ENCODE peak calls at places on chromosomes 7 and 10, in five cellular contexts. One of them, this sample, is unnamed.

GRCh38 chr10:132142396-132143161 is 44.2 kb upstream of the DPYSL4 start:
- DNase-seq in fibroblast of the aortic adventitia: no peak
- DNase-seq in left lung: peak
- DNase-seq in thoracic aorta: no peak
- DNase-seq in endodermal cell: peak
- DNase-seq in this sample: peak

GRCh38 chr7:132380065-132380464 is 196.2 kb downstream of the PLXNA4 start:
- DNase-seq in fibroblast of the aortic adventitia: peak
- DNase-seq in left lung: no peak
- DNase-seq in thoracic aorta: no peak
- DNase-seq in endodermal cell: peak
- DNase-seq in this sample: no peak

GRCh38 chr7:32616625-32617024 is 121.3 kb downstream of the AVL9 start:
- DNase-seq in fibroblast of the aortic adventitia: peak
- DNase-seq in left lung: no peak
- DNase-seq in thoracic aorta: no peak
- DNase-seq in endodermal cell: no peak
- DNase-seq in this sample: no peak

GRCh38 chr10:20185116-20185515 is 368.9 kb downstream of the PLXDC2 start:
- DNase-seq in fibroblast of the aortic adventitia: no peak
- DNase-seq in left lung: no peak
- DNase-seq in thoracic aorta: no peak
- DNase-seq in endodermal cell: no peak
- DNase-seq in this sample: no peak

GRCh38 chr7:55565693-55566092 is 6.6 kb downstream of the VOPP1 start:
- DNase-seq in fibroblast of the aortic adventitia: no peak
- DNase-seq in left lung: no peak
- DNase-seq in thoracic aorta: no peak
- DNase-seq in endodermal cell: no peak
- DNase-seq in this sample: no peak

GRCh38 chr10:61620511-61620910 is 42.2 kb upstream of the CABCOCO1 start:
- DNase-seq in fibroblast of the aortic adventitia: no peak
- DNase-seq in left lung: no peak
- DNase-seq in thoracic aorta: no peak
- DNase-seq in endodermal cell: no peak
- DNase-seq in this sample: no peak

GRCh38 chr10:114290038-114290437 is 51.0 kb downstream of the VWA2 start:
- DNase-seq in fibroblast of the aortic adventitia: no peak
- DNase-seq in left lung: no peak
- DNase-seq in thoracic aorta: no peak
- DNase-seq in endodermal cell: no peak
- DNase-seq in this sample: peak

GRCh38 chr7:156560075-156560474 is 80.5 kb upstream of the RNF32 start:
- DNase-seq in fibroblast of the aortic adventitia: no peak
- DNase-seq in left lung: no peak
- DNase-seq in thoracic aorta: no peak
- DNase-seq in endodermal cell: peak
- DNase-seq in this sample: no peak

GRCh38 chr7:40597517-40597916 is 462.7 kb downstream of the SUGCT start:
- DNase-seq in fibroblast of the aortic adventitia: no peak
- DNase-seq in left lung: no peak
- DNase-seq in thoracic aorta: no peak
- DNase-seq in endodermal cell: no peak
- DNase-seq in this sample: no peak

GRCh38 chr10:91974960-91975359 is 51.4 kb downstream of the BTAF1 start:
- DNase-seq in fibroblast of the aortic adventitia: peak
- DNase-seq in left lung: no peak
- DNase-seq in thoracic aorta: no peak
- DNase-seq in endodermal cell: no peak
- DNase-seq in this sample: no peak

GRCh38 chr7:19001854-19002253 is 115.6 kb downstream of the TWIST1 start:
- DNase-seq in fibroblast of the aortic adventitia: peak
- DNase-seq in left lung: no peak
- DNase-seq in thoracic aorta: no peak
- DNase-seq in endodermal cell: no peak
- DNase-seq in this sample: no peak

GRCh38 chr10:31071232-31071999 is 39.8 kb upstream of the ZNF438 start:
- DNase-seq in fibroblast of the aortic adventitia: peak
- DNase-seq in left lung: no peak
- DNase-seq in thoracic aorta: no peak
- DNase-seq in endodermal cell: no peak
- DNase-seq in this sample: no peak

GRCh38 chr7:7256731-7257274 is 74.5 kb downstream of the C1GALT1 start:
- DNase-seq in fibroblast of the aortic adventitia: no peak
- DNase-seq in left lung: no peak
- DNase-seq in thoracic aorta: no peak
- DNase-seq in endodermal cell: no peak
- DNase-seq in this sample: no peak

GRCh38 chr10:19629559-19629958 is 186.7 kb upstream of the PLXDC2 start:
- DNase-seq in fibroblast of the aortic adventitia: peak
- DNase-seq in left lung: peak
- DNase-seq in thoracic aorta: peak
- DNase-seq in endodermal cell: peak
- DNase-seq in this sample: peak

GRCh38 chr10:124648738-124649137 is 95.4 kb downstream of the FAM53B start:
- DNase-seq in fibroblast of the aortic adventitia: peak
- DNase-seq in left lung: peak
- DNase-seq in thoracic aorta: no peak
- DNase-seq in endodermal cell: no peak
- DNase-seq in this sample: no peak

GRCh38 chr7:49790209-49790608 is 16.8 kb downstream of the VWC2 start:
- DNase-seq in fibroblast of the aortic adventitia: no peak
- DNase-seq in left lung: no peak
- DNase-seq in thoracic aorta: no peak
- DNase-seq in endodermal cell: no peak
- DNase-seq in this sample: no peak

GRCh38 chr10:18984531-18984930 is 64.1 kb upstream of the MALRD1 start:
- DNase-seq in fibroblast of the aortic adventitia: peak
- DNase-seq in left lung: no peak
- DNase-seq in thoracic aorta: no peak
- DNase-seq in endodermal cell: no peak
- DNase-seq in this sample: no peak

GRCh38 chr7:94324380-94325120 is 70.1 kb upstream of the COL1A2 start:
- DNase-seq in fibroblast of the aortic adventitia: peak
- DNase-seq in left lung: no peak
- DNase-seq in thoracic aorta: no peak
- DNase-seq in endodermal cell: no peak
- DNase-seq in this sample: no peak

GRCh38 chr7:141674702-141675101 is 27.3 kb downstream of the DENND11 start:
- DNase-seq in fibroblast of the aortic adventitia: no peak
- DNase-seq in left lung: no peak
- DNase-seq in thoracic aorta: no peak
- DNase-seq in endodermal cell: peak
- DNase-seq in this sample: no peak

GRCh38 chr7:42183547-42183946 is 53.5 kb downstream of the GLI3 start:
- DNase-seq in fibroblast of the aortic adventitia: no peak
- DNase-seq in left lung: no peak
- DNase-seq in thoracic aorta: no peak
- DNase-seq in endodermal cell: no peak
- DNase-seq in this sample: no peak

GRCh38 chr10:121583857-121584256 is 14.4 kb downstream of the FGFR2 start:
- DNase-seq in fibroblast of the aortic adventitia: no peak
- DNase-seq in left lung: no peak
- DNase-seq in thoracic aorta: no peak
- DNase-seq in endodermal cell: no peak
- DNase-seq in this sample: no peak

GRCh38 chr10:61836233-61836887 is 65.1 kb upstream of the ARID5B start:
- DNase-seq in fibroblast of the aortic adventitia: peak
- DNase-seq in left lung: no peak
- DNase-seq in thoracic aorta: no peak
- DNase-seq in endodermal cell: no peak
- DNase-seq in this sample: no peak

GRCh38 chr7:158114056-158114850 is 473.4 kb downstream of the PTPRN2 start:
- DNase-seq in fibroblast of the aortic adventitia: no peak
- DNase-seq in left lung: peak
- DNase-seq in thoracic aorta: no peak
- DNase-seq in endodermal cell: peak
- DNase-seq in this sample: peak

GRCh38 chr10:33337335-33337854 is 2.9 kb upstream of the NRP1 start:
- DNase-seq in fibroblast of the aortic adventitia: peak
- DNase-seq in left lung: no peak
- DNase-seq in thoracic aorta: no peak
- DNase-seq in endodermal cell: peak
- DNase-seq in this sample: no peak

GRCh38 chr10:97234403-97234802 is 48.6 kb upstream of the SLIT1 start:
- DNase-seq in fibroblast of the aortic adventitia: peak
- DNase-seq in left lung: no peak
- DNase-seq in thoracic aorta: no peak
- DNase-seq in endodermal cell: no peak
- DNase-seq in this sample: no peak

GRCh38 chr10:110530131-110530831 is 32.6 kb downstream of the DUSP5 start:
- DNase-seq in fibroblast of the aortic adventitia: peak
- DNase-seq in left lung: peak
- DNase-seq in thoracic aorta: no peak
- DNase-seq in endodermal cell: peak
- DNase-seq in this sample: peak

GRCh38 chr7:151124205-151124880 is 38.1 kb downstream of the AGAP3 start:
- DNase-seq in fibroblast of the aortic adventitia: no peak
- DNase-seq in left lung: peak
- DNase-seq in thoracic aorta: no peak
- DNase-seq in endodermal cell: no peak
- DNase-seq in this sample: no peak

GRCh38 chr7:151124899-151125399 is 38.7 kb downstream of the AGAP3 start:
- DNase-seq in fibroblast of the aortic adventitia: no peak
- DNase-seq in left lung: peak
- DNase-seq in thoracic aorta: no peak
- DNase-seq in endodermal cell: no peak
- DNase-seq in this sample: no peak

GRCh38 chr7:151125459-151125834 is 39.2 kb downstream of the AGAP3 start:
- DNase-seq in fibroblast of the aortic adventitia: no peak
- DNase-seq in left lung: peak
- DNase-seq in thoracic aorta: no peak
- DNase-seq in endodermal cell: peak
- DNase-seq in this sample: no peak

GRCh38 chr7:151126500-151127137 is 40.3 kb downstream of the AGAP3 start:
- DNase-seq in fibroblast of the aortic adventitia: no peak
- DNase-seq in left lung: peak
- DNase-seq in thoracic aorta: no peak
- DNase-seq in endodermal cell: no peak
- DNase-seq in this sample: no peak

DNA sequence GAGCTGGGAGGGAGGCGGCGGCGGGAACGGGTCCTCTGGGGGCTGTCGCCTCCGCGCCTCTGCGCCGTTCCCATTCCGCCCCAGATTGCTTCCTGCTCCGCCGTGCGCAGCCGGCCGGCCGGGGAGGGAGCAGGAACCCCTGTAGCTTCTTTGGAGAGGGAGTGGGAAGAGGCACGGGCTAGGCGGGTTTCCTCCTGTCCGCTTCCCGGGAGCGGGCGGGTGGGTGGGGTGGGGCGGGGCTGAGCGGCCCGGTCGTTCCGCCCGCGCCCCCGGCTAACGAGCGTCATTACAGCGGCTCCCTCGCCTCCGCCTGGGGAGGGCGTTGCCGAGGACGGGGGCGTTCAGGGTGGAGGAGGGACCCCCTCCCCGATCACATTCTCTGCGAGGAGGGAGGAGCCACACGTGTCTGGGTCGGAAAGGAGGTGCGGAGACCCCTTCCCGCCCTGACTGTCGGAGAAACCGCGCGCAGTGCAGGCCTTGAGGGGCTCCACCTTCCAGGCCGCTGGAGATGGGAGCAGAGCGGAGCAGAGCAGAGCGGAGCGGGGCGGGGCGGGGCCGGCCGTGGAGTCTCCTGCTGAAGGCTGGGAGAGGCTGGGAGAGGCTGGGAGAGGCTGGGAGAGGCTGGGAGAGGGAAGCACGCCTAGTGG is 39.7 kb downstream of the AGAP3 start:
- DNase-seq in fibroblast of the aortic adventitia: no peak
- DNase-seq in left lung: peak
- DNase-seq in thoracic aorta: no peak
- DNase-seq in endodermal cell: peak
- DNase-seq in this sample: no peak
- H3K4me3 ChIP-seq in fibroblast of the aortic adventitia: no peak
- H3K4me3 ChIP-seq in left lung: peak
- H3K4me3 ChIP-seq in thoracic aorta: peak
- H3K4me3 ChIP-seq in endodermal cell: peak
- H3K4me3 ChIP-seq in this sample: peak

DNA sequence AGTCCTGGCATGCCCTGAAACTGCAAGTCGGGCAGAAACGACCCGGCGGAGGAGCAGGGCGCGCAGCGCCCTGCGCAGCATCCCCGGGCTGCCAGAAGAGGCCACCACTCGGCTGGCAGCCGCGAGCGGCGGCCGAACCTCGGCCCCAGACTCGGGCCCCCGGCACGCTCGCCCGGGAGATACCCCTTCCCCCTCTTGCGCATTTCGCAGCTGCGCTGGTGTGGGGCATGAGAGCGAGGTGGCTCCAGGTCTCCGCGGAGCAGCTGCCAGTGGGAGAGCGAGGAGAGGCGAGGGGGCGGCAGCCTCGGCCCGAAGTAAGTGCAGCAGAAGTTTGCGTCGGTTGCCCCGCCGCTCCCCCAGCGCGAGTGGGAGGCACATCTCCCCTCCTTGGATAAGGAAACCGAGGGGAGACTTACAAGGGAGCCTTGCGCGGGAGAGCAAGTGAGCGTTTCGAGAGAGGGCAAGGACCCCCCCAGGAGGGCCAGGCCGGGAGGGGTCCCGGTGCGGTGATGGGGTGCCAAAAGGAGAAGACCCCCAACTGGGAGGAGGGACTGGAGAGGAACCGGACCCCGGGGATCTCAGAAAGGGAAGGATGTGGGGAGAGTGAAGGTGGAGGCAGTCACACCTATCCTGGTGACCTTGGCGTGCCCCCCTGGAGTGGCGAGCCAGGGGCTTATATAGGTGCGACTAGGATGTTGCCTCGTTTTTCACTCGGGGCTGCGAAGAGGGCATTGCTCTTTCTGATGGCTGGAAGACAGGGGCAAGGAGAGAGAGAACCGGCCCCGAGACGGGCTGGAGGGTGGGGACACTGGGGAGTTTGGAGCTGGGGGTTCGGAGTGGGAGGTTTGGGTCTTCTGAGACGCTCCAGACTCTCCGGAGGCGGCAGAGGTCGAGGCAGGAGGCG is 256.3 kb downstream of the OTUD1 start:
- DNase-seq in fibroblast of the aortic adventitia: no peak
- DNase-seq in left lung: peak
- DNase-seq in thoracic aorta: no peak
- DNase-seq in endodermal cell: peak
- DNase-seq in this sample: no peak
- H3K4me3 ChIP-seq in fibroblast of the aortic adventitia: no peak
- H3K4me3 ChIP-seq in left lung: peak
- H3K4me3 ChIP-seq in thoracic aorta: peak
- H3K4me3 ChIP-seq in endodermal cell: peak
- H3K4me3 ChIP-seq in this sample: no peak

GRCh38 chr7:26659121-26659520 is 205.3 kb downstream of the SKAP2 start:
- DNase-seq in fibroblast of the aortic adventitia: no peak
- DNase-seq in left lung: no peak
- DNase-seq in thoracic aorta: no peak
- DNase-seq in endodermal cell: no peak
- DNase-seq in this sample: no peak
- H3K4me3 ChIP-seq in fibroblast of the aortic adventitia: no peak
- H3K4me3 ChIP-seq in left lung: no peak
- H3K4me3 ChIP-seq in thoracic aorta: no peak
- H3K4me3 ChIP-seq in endodermal cell: no peak
- H3K4me3 ChIP-seq in this sample: no peak

DNA sequence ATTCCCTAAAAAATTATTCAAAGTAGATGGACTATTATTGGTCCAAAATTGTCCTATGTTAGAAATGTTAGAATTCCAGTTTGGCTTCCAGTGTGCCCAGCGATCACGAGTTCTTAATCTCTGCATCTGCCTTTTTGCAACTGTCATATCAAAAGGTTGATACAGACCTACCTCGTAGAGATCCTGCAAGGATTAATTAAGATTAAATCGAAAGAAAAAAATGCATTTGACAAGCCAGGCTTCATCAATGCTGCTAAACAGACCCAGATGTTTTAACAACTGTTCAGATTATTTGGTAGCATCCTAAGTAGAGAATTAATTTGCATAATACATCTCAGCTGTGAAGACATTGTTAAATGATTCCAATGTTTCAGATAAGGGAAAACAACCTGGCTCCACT is 336.5 kb downstream of the CRPPA start:
- DNase-seq in fibroblast of the aortic adventitia: no peak
- DNase-seq in left lung: no peak
- DNase-seq in thoracic aorta: no peak
- DNase-seq in endodermal cell: no peak
- DNase-seq in this sample: no peak
- H3K4me3 ChIP-seq in fibroblast of the aortic adventitia: no peak
- H3K4me3 ChIP-seq in left lung: no peak
- H3K4me3 ChIP-seq in thoracic aorta: no peak
- H3K4me3 ChIP-seq in endodermal cell: no peak
- H3K4me3 ChIP-seq in this sample: no peak